ENCODE peak calls at places on chromosome 19, in ten cellular contexts. W is iPS-NIHi11; A is heart left ventricle; M is stromal cell of bone marrow; N is Daoy; R is NCI-H2081; X is stimulated activated CD4-positive, alpha-beta T cell treated with anti-CD3 and anti-CD28 coated beads, Interleukin-2, amount 100 ng/mL, for 48 hours; S is HEK293T; I is esophagus muscularis mucosa; Y is heart right ventricle. Z is an unnamed sample.

GRCh38 chr19:16262618-16263017 is 62.0 kb upstream of the KLF2 start:
- DNase-seq in W (no peak), A (no peak), M (no peak), N (no peak), R (no peak), X (no peak), S (no peak), I (no peak), Y (no peak), Z (no peak)

GRCh38 chr19:12792853-12793289 is 1.6 kb downstream of the JUNB start:
- DNase-seq in W (no peak), A (no peak), M (no peak), N (no peak), R (no peak), X (no peak), S (no peak), I (no peak), Y (no peak), Z (no peak)

GRCh38 chr19:18393836-18394235 is 3.6 kb downstream of the LRRC25 start:
- DNase-seq in W (no peak), A (peak; percentile 64), M (no peak), N (no peak), R (no peak), X (no peak), S (no peak), I (no peak), Y (no peak), Z (no peak)

GRCh38 chr19:29366757-29367156 is 153.8 kb upstream of the UQCRFS1 start:
- DNase-seq in W (no peak), A (no peak), M (no peak), N (no peak), R (no peak), X (no peak), S (peak; percentile 1), I (no peak), Y (no peak), Z (no peak)

GRCh38 chr19:33040994-33041827 is 23.5 kb downstream of the RHPN2 start:
- DNase-seq in W (no peak), A (no peak), M (no peak), N (peak; percentile 49), R (no peak), X (no peak), S (no peak), I (no peak), Y (no peak), Z (peak; percentile 25)

GRCh38 chr19:10808937-10809655 is 26.9 kb downstream of the TMED1 start:
- DNase-seq in W (no peak), A (no peak), M (no peak), N (peak; percentile 78), R (peak; percentile 7), X (no peak), S (no peak), I (no peak), Y (no peak), Z (no peak)

GRCh38 chr19:35365303-35365702 is 5.6 kb upstream of the GPR42 start:
- DNase-seq in W (no peak), A (no peak), M (no peak), N (no peak), R (no peak), X (no peak), S (no peak), I (peak; percentile 17), Y (no peak), Z (no peak)

GRCh38 chr19:13840751-13841338 is 36.1 kb upstream of the NANOS3 start:
- DNase-seq in W (no peak), A (no peak), M (no peak), N (no peak), R (no peak), X (no peak), S (no peak), I (no peak), Y (no peak), Z (no peak)

GRCh38 chr19:9009431-9009830 is 778 bp downstream of the MUC16 start:
- DNase-seq in W (no peak), A (no peak), M (no peak), N (peak; percentile 21), R (no peak), X (no peak), S (no peak), I (no peak), Y (no peak), Z (no peak)

GRCh38 chr19:28023064-28023463 is 1189.9 kb downstream of the UQCRFS1 start:
- DNase-seq in W (no peak), A (no peak), M (peak; percentile 41), N (peak; percentile 78), R (no peak), X (no peak), S (no peak), I (peak; percentile 78), Y (no peak), Z (no peak)

GRCh38 chr19:4557971-4558941 is 1.2 kb downstream of the SEMA6B start:
- DNase-seq in W (peak; percentile 84), A (no peak), M (no peak), N (peak; percentile 53), R (no peak), X (peak; percentile 40), S (peak; percentile 66), I (no peak), Y (no peak), Z (peak; percentile 60)

GRCh38 chr19:14059093-14059480 is 2.8 kb downstream of the PALM3 start:
- DNase-seq in W (peak; percentile 70), A (no peak), M (no peak), N (no peak), R (no peak), X (peak; percentile 41), S (peak; percentile 56), I (no peak), Y (no peak), Z (no peak)

GRCh38 chr19:38073806-38074685 is 150.0 kb downstream of the DPF1 start:
- DNase-seq in W (peak; percentile 77), A (no peak), M (no peak), N (no peak), R (no peak), X (no peak), S (no peak), I (no peak), Y (no peak), Z (no peak)

GRCh38 chr19:13417054-13417453 is 89.2 kb downstream of the CACNA1A start:
- DNase-seq in W (no peak), A (peak; percentile 58), M (no peak), N (no peak), R (no peak), X (no peak), S (no peak), I (no peak), Y (peak; percentile 34), Z (no peak)

GRCh38 chr19:51799311-51799997 is 4.5 kb downstream of the FPR3 start:
- DNase-seq in W (peak; percentile 14), A (peak; percentile 95), M (peak; percentile 97), N (peak; percentile 98), R (no peak), X (no peak), S (no peak), I (peak; percentile 96), Y (peak; percentile 82), Z (no peak)

GRCh38 chr19:46022431-46023310 is at the start of gene PGLYRP1:
- DNase-seq in W (peak; percentile 14), A (no peak), M (no peak), N (no peak), R (no peak), X (no peak), S (no peak), I (no peak), Y (no peak), Z (no peak)

GRCh38 chr19:1235625-1236538 is 1.9 kb downstream of the CBARP start:
- DNase-seq in W (no peak), A (no peak), M (no peak), N (peak; percentile 76), R (no peak), X (no peak), S (no peak), I (no peak), Y (no peak), Z (no peak)

GRCh38 chr19:32241957-32242710 is 103.3 kb upstream of the ZNF507 start:
- DNase-seq in W (no peak), A (no peak), M (no peak), N (no peak), R (no peak), X (no peak), S (no peak), I (no peak), Y (no peak), Z (no peak)

GRCh38 chr19:39408392-39409206 is 2.0 kb downstream of the ZFP36 start:
- DNase-seq in W (no peak), A (no peak), M (no peak), N (no peak), R (peak; percentile 18), X (no peak), S (no peak), I (no peak), Y (no peak), Z (no peak)

GRCh38 chr19:17721821-17722220 is 2.5 kb downstream of the MAP1S start:
- DNase-seq in W (no peak), A (peak; percentile 64), M (no peak), N (peak; percentile 74), R (no peak), X (no peak), S (no peak), I (no peak), Y (peak; percentile 46), Z (no peak)

GRCh38 chr19:14473073-14473790 is 1.9 kb downstream of the PTGER1 start:
- DNase-seq in W (peak; percentile 71), A (no peak), M (no peak), N (no peak), R (no peak), X (no peak), S (no peak), I (no peak), Y (no peak), Z (no peak)

GRCh38 chr19:14416743-14417214 is 2.4 kb downstream of the DDX39A start:
- DNase-seq in W (no peak), A (no peak), M (no peak), N (no peak), R (no peak), X (no peak), S (no peak), I (no peak), Y (no peak), Z (no peak)

GRCh38 chr19:44747739-44748425 is 626 bp upstream of the BCL3 start:
- DNase-seq in W (no peak), A (peak; percentile 84), M (no peak), N (peak; percentile 71), R (peak; percentile 32), X (peak; percentile 39), S (peak; percentile 42), I (no peak), Y (peak; percentile 78), Z (no peak)

GRCh38 chr19:14550201-14550754 is 20.9 kb downstream of the TECR start:
- DNase-seq in W (no peak), A (peak; percentile 42), M (no peak), N (no peak), R (peak; percentile 42), X (no peak), S (no peak), I (no peak), Y (no peak), Z (no peak)

GRCh38 chr19:48835734-48836088 is 580 bp downstream of the HSD17B14 start:
- DNase-seq in W (peak; percentile 81), A (peak; percentile 95), M (peak; percentile 63), N (peak; percentile 91), R (peak; percentile 89), X (peak; percentile 98), S (peak; percentile 76), I (peak; percentile 99), Y (peak; percentile 93), Z (peak; percentile 88)

GRCh38 chr19:18282021-18282787 is 782 bp upstream of the JUND start:
- DNase-seq in W (no peak), A (no peak), M (no peak), N (no peak), R (no peak), X (no peak), S (no peak), I (peak; percentile 98), Y (peak; percentile 50), Z (no peak)

GRCh38 chr19:57302020-57302465 is 18.2 kb upstream of the ZNF543 start:
- DNase-seq in W (no peak), A (peak; percentile 25), M (peak; percentile 90), N (peak; percentile 92), R (no peak), X (no peak), S (no peak), I (no peak), Y (no peak), Z (no peak)

GRCh38 chr19:16342002-16342715 is 17.5 kb downstream of the KLF2 start:
- DNase-seq in W (no peak), A (peak; percentile 73), M (no peak), N (no peak), R (no peak), X (no peak), S (no peak), I (no peak), Y (no peak), Z (no peak)

Z was measured in progenitor cell of endocrine pancreas.